ENCODE peak calls at places on chromosomes 13 and 19, in eight cellular contexts. V is PC-9, N is heart left ventricle, J is ascending aorta, Z is right cardiac atrium, R is psoas muscle, G is neuronal stem cell, M is Caco-2. S is an unnamed sample. For H3K9me3, the result is how much of the 10 kb centered on the place peaks cover.

GRCh38 chr13:28055362-28055761 is 45.0 kb downstream of the FLT3 start:
- DNase-seq in R (no peak), Z (no peak), G (no peak), J (no peak), V (no peak), N (no peak), M (no peak), S (no peak)

GRCh38 chr13:110916671-110917142 is 1.8 kb upstream of the ANKRD10 start:
- DNase-seq in M (no peak), V (no peak), J (no peak), R (no peak), G (no peak), Z (no peak), N (no peak), S (no peak)

GRCh38 chr13:62360609-62361008 is 945.0 kb upstream of the PCDH20 start:
- DNase-seq in J (no peak), N (no peak), V (no peak), M (no peak), Z (no peak), R (no peak), G (no peak), S (no peak)

GRCh38 chr13:70666883-70667282 is 558.6 kb upstream of the KLHL1 start:
- DNase-seq in N (no peak), M (no peak), R (no peak), G (no peak), V (no peak), Z (no peak), J (no peak), S (no peak)

GRCh38 chr19:19461671-19462622 is 53.4 kb downstream of the TSSK6 start:
- DNase-seq in G (peak), N (peak), Z (peak), M (no peak), J (no peak), V (no peak), R (peak), S (no peak)

GRCh38 chr19:6970478-6970877 is 50.8 kb downstream of the MBD3L2B start:
- DNase-seq in G (no peak), R (no peak), J (no peak), Z (no peak), V (no peak), N (no peak), M (peak), S (no peak)

GRCh38 chr19:27765912-27766725 is 1446.8 kb downstream of the UQCRFS1 start:
- DNase-seq in N (no peak), J (no peak), G (no peak), V (no peak), R (no peak), Z (no peak), M (no peak), S (no peak)

GRCh38 chr19:21483589-21484170 is 21.7 kb upstream of the ZNF429 start:
- DNase-seq in G (no peak), N (peak), M (no peak), V (no peak), Z (peak), J (no peak), R (peak), S (no peak)

GRCh38 chr13:35760678-35761308 is 284.3 kb upstream of the MAB21L1 start:
- DNase-seq in R (no peak), Z (no peak), G (no peak), M (no peak), J (no peak), V (no peak), N (no peak), S (no peak)

GRCh38 chr19:53424968-53425597 is 6.7 kb upstream of the ZNF761 start:
- DNase-seq in Z (peak), V (peak), M (peak), J (peak), G (peak), N (peak), R (peak), S (peak)

GRCh38 chr13:100594731-100595130 is 6.1 kb upstream of the GGACT start:
- DNase-seq in R (no peak), N (no peak), V (no peak), J (no peak), M (no peak), G (no peak), Z (no peak), S (no peak)

GRCh38 chr13:24264976-24265375 is 44.4 kb upstream of the C1QTNF9 start:
- DNase-seq in R (no peak), Z (no peak), M (no peak), J (no peak), V (no peak), G (no peak), N (peak), S (no peak)

GRCh38 chr13:44872751-44873150 is 116.5 kb downstream of the NUFIP1 start:
- DNase-seq in G (no peak), M (no peak), Z (no peak), J (no peak), R (no peak), V (no peak), N (no peak), S (no peak)

GRCh38 chr19:46946090-46946489 is 73.5 kb upstream of the NPAS1 start:
- DNase-seq in Z (no peak), M (no peak), J (no peak), N (no peak), R (no peak), G (no peak), V (no peak), S (no peak)

DNA sequence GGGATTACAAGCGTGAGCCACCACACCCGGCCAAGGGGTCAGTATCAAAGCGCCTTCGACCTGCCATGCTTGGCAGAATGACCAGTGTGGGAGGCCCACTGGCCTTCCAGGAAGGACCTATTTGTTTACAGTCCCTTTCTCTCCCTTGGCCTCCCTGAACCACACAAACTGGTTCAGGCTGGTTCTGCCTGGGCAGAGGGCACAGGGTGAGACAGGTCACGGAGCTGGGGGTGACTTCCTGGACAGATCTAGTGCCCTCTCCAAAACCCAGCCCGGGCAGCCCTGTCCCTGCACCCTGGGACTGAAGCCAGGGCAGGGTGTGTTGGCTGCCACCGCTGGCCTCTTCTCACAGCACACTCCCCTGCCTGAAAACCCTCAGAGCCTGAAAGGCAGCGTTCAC is 11.3 kb downstream of the PLEKHF1 start:
- DNase-seq in V (peak), M (no peak), J (no peak), Z (peak), N (no peak), R (peak), G (no peak), S (no peak)
- H3K4me3 ChIP-seq in V (no peak), M (no peak), J (no peak), Z (no peak), N (no peak), R (no peak), G (no peak), S (no peak)

GRCh38 chr19:58213075-58213369 is 15.7 kb upstream of the ZNF544 start:
- DNase-seq in R (no peak), V (no peak), M (no peak), G (no peak), J (no peak), Z (no peak), N (no peak), S (no peak)
- H3K9me3 ChIP-seq in R (half or more), V (half or more), M (half or more), G (half or more), J (half or more), Z (half or more), N (under half), S (under half)

GRCh38 chr19:638901-639250 is 803 bp upstream of the FGF22 start:
- DNase-seq in M (no peak), R (no peak), Z (no peak), N (no peak), J (no peak), V (no peak), G (no peak), S (no peak)

GRCh38 chr19:641702-642101 is 2.0 kb downstream of the FGF22 start:
- DNase-seq in R (no peak), M (no peak), V (no peak), G (no peak), J (no peak), Z (no peak), N (no peak), S (no peak)

GRCh38 chr19:639251-640155 is at the start of gene FGF22:
- DNase-seq in Z (peak), G (peak), R (peak), M (peak), N (peak), J (peak), V (peak), S (peak)

GRCh38 chr19:640606-641170 is 1.0 kb downstream of the FGF22 start:
- DNase-seq in N (no peak), J (no peak), R (no peak), Z (peak), G (no peak), M (no peak), V (no peak), S (no peak)

DNA sequence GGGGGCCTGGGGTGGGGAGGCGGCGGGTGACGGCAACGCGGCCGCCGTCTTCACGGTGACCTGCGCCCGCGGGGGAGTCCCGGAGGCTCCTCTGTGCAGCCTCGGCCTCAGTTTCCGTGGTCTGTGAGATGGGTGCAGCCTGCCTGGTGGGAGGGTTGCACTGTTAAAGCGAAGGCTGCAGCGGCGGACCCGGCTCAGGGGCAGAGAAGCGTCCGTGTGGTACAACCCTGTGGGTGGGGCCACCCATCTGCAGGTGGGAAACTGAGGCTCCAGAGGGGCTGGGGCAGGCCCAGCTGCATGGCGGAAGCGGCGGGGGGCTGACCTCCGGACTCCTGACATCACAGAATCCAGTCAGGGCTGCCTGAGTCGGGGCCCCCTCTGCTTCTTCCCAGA is 473 bp downstream of the FGF22 start:
- DNase-seq in V (no peak), N (no peak), R (no peak), J (no peak), M (no peak), G (no peak), Z (peak), S (no peak)
- H3K4me3 ChIP-seq in V (peak), N (peak), R (peak), J (peak), M (peak), G (peak), Z (peak), S (no peak)

GRCh38 chr19:51926426-51926783 is 867 bp upstream of the ZNF613 start:
- DNase-seq in G (no peak), Z (no peak), M (no peak), V (no peak), N (no peak), J (no peak), R (peak), S (no peak)

GRCh38 chr19:51927859-51928258 is 587 bp downstream of the ZNF613 start:
- DNase-seq in V (no peak), N (no peak), R (no peak), Z (no peak), J (no peak), M (no peak), G (no peak), S (no peak)

GRCh38 chr19:51931921-51932320 is 4.6 kb downstream of the ZNF613 start:
- DNase-seq in Z (no peak), R (no peak), V (peak), N (no peak), J (no peak), M (no peak), G (no peak), S (no peak)

GRCh38 chr19:51921949-51922348 is 5.3 kb upstream of the ZNF613 start:
- DNase-seq in Z (no peak), J (no peak), M (no peak), R (no peak), V (no peak), N (no peak), G (no peak), S (no peak)

GRCh38 chr19:51926784-51927741 is at the start of gene ZNF613:
- DNase-seq in G (peak), R (peak), Z (peak), V (peak), J (peak), N (peak), M (peak), S (peak)
- H3K9me3 ChIP-seq in G (under half), R (half or more), Z (under half), V (under half), J (under half), N (under half), M (half or more), S (under half)

GRCh38 chr19:55642153-55643002 is 1.1 kb upstream of the ZNF581 start:
- DNase-seq in V (no peak), Z (peak), M (peak), G (no peak), J (no peak), R (no peak), N (no peak), S (peak)
- H3K4me3 ChIP-seq in V (peak), Z (peak), M (peak), G (peak), J (peak), R (peak), N (peak), S (peak)

DNA sequence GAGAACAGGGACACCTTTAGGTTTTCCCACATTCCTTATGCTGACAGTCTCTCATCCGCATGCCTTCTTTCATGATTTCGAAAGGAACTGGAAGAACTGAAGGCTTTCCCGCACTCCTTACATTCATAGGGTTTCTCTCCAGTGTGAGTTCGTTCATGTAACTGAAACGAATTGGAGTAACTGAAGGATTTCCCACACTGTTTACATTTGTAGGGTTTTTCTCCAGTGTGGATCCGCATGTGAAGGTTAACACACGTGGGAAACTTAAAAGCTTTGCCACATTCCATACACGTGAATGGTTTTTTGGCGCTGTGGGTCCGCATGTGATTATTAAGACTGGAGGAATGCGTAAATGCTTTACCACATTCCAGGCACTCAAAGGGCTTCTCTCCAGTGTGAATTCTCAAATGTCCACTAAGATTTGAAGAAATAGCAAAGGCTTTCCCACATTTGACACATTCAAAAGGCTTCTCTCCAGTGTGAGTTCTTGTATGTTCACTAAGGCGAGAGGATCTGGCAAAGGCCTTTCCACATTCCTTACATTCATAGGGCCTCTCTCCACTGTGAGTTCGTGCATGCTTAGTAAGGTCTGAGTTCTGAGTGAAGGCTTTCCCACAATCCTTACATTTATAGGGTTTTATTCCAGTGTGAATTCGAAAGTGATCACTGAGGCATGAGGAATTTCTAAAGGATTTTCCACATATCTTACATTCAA is 22.0 kb downstream of the ZNF266 start:
- DNase-seq in G (no peak), R (no peak), N (no peak), J (no peak), Z (no peak), M (no peak), V (no peak), S (no peak)
- H3K9me3 ChIP-seq in G (half or more), R (half or more), N (under half), J (half or more), Z (under half), M (under half), V (half or more), S (half or more)

GRCh38 chr19:48738557-48739399 is 1.6 kb downstream of the RASIP1 start:
- DNase-seq in V (peak), M (peak), R (peak), G (peak), Z (peak), J (peak), N (peak), S (peak)
- H3K4me3 ChIP-seq in V (peak), M (peak), R (peak), G (peak), Z (peak), J (peak), N (peak), S (peak)

GRCh38 chr13:80151016-80151415 is 189.9 kb downstream of the SPRY2 start:
- DNase-seq in J (no peak), N (no peak), M (no peak), R (no peak), V (peak), Z (no peak), G (no peak), S (no peak)

GRCh38 chr13:80144493-80144892 is 196.4 kb downstream of the SPRY2 start:
- DNase-seq in V (no peak), M (no peak), J (no peak), Z (no peak), G (no peak), N (no peak), R (no peak), S (no peak)

GRCh38 chr13:80149757-80150156 is 191.2 kb downstream of the SPRY2 start:
- DNase-seq in G (no peak), R (no peak), J (no peak), N (no peak), Z (no peak), V (no peak), M (no peak), S (no peak)

GRCh38 chr13:80141114-80141849 is 199.6 kb downstream of the SPRY2 start:
- DNase-seq in Z (peak), N (no peak), M (no peak), V (no peak), J (no peak), G (no peak), R (no peak), S (peak)

DNA sequence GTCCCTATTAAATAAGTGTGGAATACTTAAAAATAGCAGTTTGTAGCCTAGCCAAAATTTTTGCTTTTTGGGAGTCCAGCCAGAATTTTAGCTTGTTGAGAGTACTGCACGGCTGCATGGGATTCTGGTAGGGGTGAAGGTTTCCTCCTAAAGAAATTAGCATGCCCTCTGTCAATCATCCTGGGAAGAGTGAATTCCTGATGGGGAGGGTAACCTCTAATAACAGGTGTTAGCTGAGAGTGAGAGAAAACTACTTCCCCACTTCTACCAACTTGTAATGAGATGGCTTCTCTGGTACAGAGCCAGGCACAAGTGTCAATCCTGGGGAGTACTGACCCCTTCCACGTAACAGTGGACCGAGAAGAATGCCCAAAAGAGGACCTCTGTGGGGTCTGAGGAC is 195.6 kb downstream of the SPRY2 start:
- DNase-seq in J (no peak), G (no peak), Z (peak), N (no peak), R (no peak), M (no peak), V (no peak), S (no peak)
- H3K9me3 ChIP-seq in J (under half), G (under half), Z (under half), N (under half), R (under half), M (under half), V (under half), S (under half)

DNA sequence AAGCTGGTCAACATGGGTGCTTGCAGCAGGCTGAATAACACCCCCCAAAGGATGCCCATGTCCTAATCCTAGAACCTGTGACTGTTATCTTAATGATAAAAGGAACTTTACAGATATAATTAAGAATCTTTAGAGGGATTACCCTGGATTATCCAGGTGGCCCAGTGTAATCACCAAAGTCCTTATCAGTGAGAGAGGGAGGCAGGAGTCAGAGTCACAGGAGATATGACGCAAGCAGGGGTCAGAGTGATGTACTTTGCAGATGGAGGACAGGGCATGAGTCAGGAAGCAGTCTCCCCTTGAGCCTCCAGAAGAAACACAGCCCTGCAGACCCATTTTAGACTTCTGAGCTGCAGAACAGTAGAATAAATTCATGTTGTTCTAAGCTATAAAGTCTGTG is 9.8 kb downstream of the ZNF606 start:
- DNase-seq in Z (no peak), R (no peak), M (no peak), G (no peak), J (no peak), N (no peak), V (no peak), S (no peak)
- H3K4me3 ChIP-seq in Z (no peak), R (no peak), M (no peak), G (no peak), J (no peak), N (no peak), V (no peak), S (no peak)